ENCODE peak calls at places on chromosomes 13 and 19, in four cellular contexts. N is NB4; I is RCC 7860; R is stimulated activated CD4-positive, alpha-beta T cell treated with anti-CD3 and anti-CD28 coated beads, TNF-alpha, amount 100 ng/mL, for 24 hours. Y is an unnamed sample.

GRCh38 chr19:800360-801029 is 3.2 kb downstream of the PTBP1 start:
- DNase-seq in I (no peak), R (no peak), N (peak), Y (no peak)

GRCh38 chr19:18205180-18205915 is 1.5 kb upstream of the RAB3A start:
- DNase-seq in R (no peak), I (no peak), N (peak), Y (no peak)

GRCh38 chr13:113013303-113013702 is 44.3 kb downstream of the MCF2L start:
- DNase-seq in N (no peak), R (no peak), I (no peak), Y (no peak)

GRCh38 chr13:20993661-20994440 is 67.5 kb downstream of the LATS2 start:
- DNase-seq in I (peak), N (peak), R (no peak), Y (no peak)

GRCh38 chr19:4369109-4369887 is 25.9 kb downstream of the MPND start:
- DNase-seq in I (peak), N (no peak), R (peak), Y (no peak)

GRCh38 chr19:7177926-7178325 is 108.4 kb downstream of the ZNF557 start:
- DNase-seq in N (no peak), I (no peak), R (no peak), Y (no peak)

GRCh38 chr13:24215732-24216131 is 55.2 kb downstream of the SPATA13 start:
- DNase-seq in N (no peak), R (no peak), I (peak), Y (no peak)

GRCh38 chr13:33931397-33931987 is 113.5 kb downstream of the RFC3 start:
- DNase-seq in N (peak), I (peak), R (no peak), Y (no peak)

GRCh38 chr13:60931858-60932546 is 483.6 kb downstream of the PCDH20 start:
- DNase-seq in N (no peak), R (no peak), I (peak), Y (no peak)

Y was measured in GOT3.